ENCODE peak calls at places on chromosomes 7 and 10, in six cellular contexts. I is esophagus muscularis mucosa, E is GM12865, P is SJSA1, R is ELR, L is GM20000. C is an unnamed sample.

GRCh38 chr10:126012485-126012884 is 116.1 kb downstream of the FANK1 start:
- DNase-seq in P (no peak), I (no peak), E (no peak), L (no peak), R (peak), C (no peak)

GRCh38 chr10:126250527-126251310 is 137.6 kb downstream of the ADAM12 start:
- DNase-seq in E (no peak), P (no peak), L (no peak), R (no peak), I (no peak), C (no peak)

GRCh38 chr10:5036511-5036910 is 32.9 kb upstream of the AKR1C2 start:
- DNase-seq in I (no peak), L (no peak), R (no peak), E (no peak), P (no peak), C (no peak)

GRCh38 chr7:101743241-101743994 is 74.0 kb upstream of the CUX1 start:
- DNase-seq in L (peak), E (peak), I (no peak), P (no peak), R (peak), C (peak)

GRCh38 chr10:84693006-84693405 is 364.6 kb downstream of the CCSER2 start:
- DNase-seq in E (no peak), P (no peak), L (no peak), R (no peak), I (no peak), C (no peak)

GRCh38 chr7:146661929-146662328 is 545.3 kb downstream of the CNTNAP2 start:
- DNase-seq in R (no peak), I (no peak), E (no peak), P (no peak), L (no peak), C (no peak)

GRCh38 chr10:33507662-33508425 is 173.4 kb upstream of the NRP1 start:
- DNase-seq in I (no peak), P (no peak), R (no peak), L (no peak), E (no peak), C (no peak)

GRCh38 chr7:43905954-43906326 is 456 bp downstream of the URGCP start:
- DNase-seq in E (peak), L (peak), I (no peak), P (peak), R (peak), C (peak)

GRCh38 chr10:14365231-14365744 is 34.6 kb upstream of the FRMD4A start:
- DNase-seq in I (no peak), E (no peak), L (no peak), R (peak), P (no peak), C (no peak)

GRCh38 chr7:99473315-99473596 is 566 bp downstream of the ZNF789 start:
- DNase-seq in P (no peak), L (peak), I (no peak), R (peak), E (peak), C (peak)

GRCh38 chr7:96612034-96612433 is 97.6 kb downstream of the SEM1 start:
- DNase-seq in E (no peak), L (no peak), R (no peak), I (no peak), P (no peak), C (no peak)

GRCh38 chr10:107430446-107430845 is 265.9 kb upstream of the SORCS1 start:
- DNase-seq in L (no peak), I (no peak), R (no peak), E (no peak), P (no peak), C (no peak)

GRCh38 chr7:84822941-84823510 is 363.8 kb downstream of the SEMA3D start:
- DNase-seq in P (no peak), R (no peak), E (no peak), L (no peak), I (no peak), C (no peak)

GRCh38 chr7:124781907-124782306 is 16.3 kb upstream of the GPR37 start:
- DNase-seq in I (no peak), E (no peak), L (no peak), P (no peak), R (no peak), C (no peak)

GRCh38 chr10:79159785-79160184 is 91.0 kb downstream of the ZMIZ1 start:
- DNase-seq in R (no peak), P (no peak), I (no peak), E (no peak), L (no peak), C (no peak)

GRCh38 chr7:41275255-41275654 is 427.6 kb downstream of the INHBA start:
- DNase-seq in I (peak), P (no peak), R (no peak), E (no peak), L (no peak), C (no peak)

GRCh38 chr7:76396039-76396732 is 13.3 kb downstream of the SSC4D start:
- DNase-seq in L (no peak), E (no peak), I (no peak), P (no peak), R (no peak), C (no peak)

GRCh38 chr10:113273151-113273876 is 279.5 kb upstream of the HABP2 start:
- DNase-seq in P (no peak), R (no peak), I (no peak), L (no peak), E (no peak), C (no peak)

GRCh38 chr7:39810710-39811109 is 139.3 kb upstream of the CDK13 start:
- DNase-seq in L (no peak), I (peak), E (no peak), R (no peak), P (no peak), C (no peak)

GRCh38 chr10:132478341-132479023 is 59.1 kb upstream of the INPP5A start:
- DNase-seq in R (no peak), E (no peak), I (no peak), L (no peak), P (no peak), C (no peak)

GRCh38 chr7:29116361-29116760 is 30.0 kb downstream of the CPVL start:
- DNase-seq in L (no peak), R (no peak), E (no peak), I (no peak), P (no peak), C (no peak)

GRCh38 chr7:37894671-37895070 is 21.9 kb downstream of the SFRP4 start:
- DNase-seq in E (no peak), L (no peak), R (no peak), P (no peak), I (no peak), C (no peak)

GRCh38 chr7:106057962-106058901 is 53.9 kb downstream of the SYPL1 start:
- DNase-seq in E (peak), P (no peak), R (no peak), L (peak), I (no peak), C (no peak)